ENCODE peak calls at places on chromosome 1, in nine cellular contexts. Q is mesendoderm, V is brain microvascular endothelial cell, X is ovary, G is thoracic aorta, U is right cardiac atrium, C is tibial artery, B is IMR-90, R is lower lobe of right lung. N is an unnamed sample.

GRCh38 chr1:234597894-234598293 is 12.1 kb downstream of the IRF2BP2 start:
- DNase-seq in C (no peak), U (peak; percentile 72), G (no peak), V (peak; percentile 66), X (no peak), B (peak; percentile 66), R (no peak), Q (peak; percentile 61), N (no peak)

GRCh38 chr1:3072178-3072947 is 3.4 kb downstream of the PRDM16 start:
- DNase-seq in Q (no peak), X (no peak), G (no peak), V (no peak), C (peak; percentile 84), B (no peak), U (peak; percentile 39), R (peak; percentile 28), N (no peak)

GRCh38 chr1:71157151-71157550 is 76.3 kb upstream of the ZRANB2 start:
- DNase-seq in U (no peak), B (no peak), G (no peak), X (no peak), Q (peak; percentile 39), R (no peak), C (no peak), V (no peak), N (no peak)

GRCh38 chr1:169491845-169492281 is 6.1 kb upstream of the SLC19A2 start:
- DNase-seq in B (peak; percentile 25), Q (no peak), G (no peak), U (no peak), R (no peak), V (no peak), C (no peak), X (no peak), N (peak; percentile 48)

GRCh38 chr1:202015677-202015952 is 5.2 kb downstream of the ELF3 start:
- DNase-seq in V (no peak), G (no peak), B (no peak), X (no peak), C (no peak), R (no peak), U (no peak), Q (no peak), N (no peak)

GRCh38 chr1:145956361-145956760 is 1.5 kb downstream of the LIX1L start:
- DNase-seq in V (no peak), U (no peak), B (no peak), Q (no peak), C (no peak), G (no peak), X (no peak), R (no peak), N (no peak)

GRCh38 chr1:110055493-110056283 is 14.8 kb downstream of the ALX3 start:
- DNase-seq in G (no peak), X (no peak), V (peak; percentile 67), C (no peak), B (peak; percentile 67), U (no peak), Q (no peak), R (no peak), N (no peak)

GRCh38 chr1:145977486-145978476 is 13.3 kb downstream of the POLR3GL start:
- DNase-seq in R (peak; percentile 70), C (peak; percentile 85), B (peak; percentile 85), G (peak; percentile 50), Q (peak; percentile 94), X (peak; percentile 75), V (peak; percentile 68), U (peak; percentile 86), N (peak; percentile 88)

GRCh38 chr1:196723325-196724185 is 51.1 kb upstream of the CFHR3 start:
- DNase-seq in Q (peak; percentile 88), C (no peak), B (peak; percentile 23), G (no peak), R (no peak), U (no peak), X (no peak), V (peak; percentile 47), N (no peak)

GRCh38 chr1:222288056-222288455 is 259.8 kb downstream of the HHIPL2 start:
- DNase-seq in X (no peak), G (no peak), V (no peak), C (no peak), R (no peak), U (no peak), B (peak; percentile 45), Q (peak; percentile 34), N (no peak)

GRCh38 chr1:183612407-183612806 is 22.1 kb upstream of the NCF2 start:
- DNase-seq in Q (no peak), R (no peak), X (no peak), V (no peak), B (no peak), U (no peak), C (no peak), G (no peak), N (no peak)

GRCh38 chr1:183609313-183609712 is 19.1 kb upstream of the NCF2 start:
- DNase-seq in G (peak; percentile 40), R (peak; percentile 77), Q (peak; percentile 25), V (peak; percentile 81), C (peak; percentile 82), U (peak; percentile 87), X (peak; percentile 44), B (peak; percentile 81), N (no peak)

GRCh38 chr1:183607322-183607980 is 17.2 kb upstream of the NCF2 start:
- DNase-seq in B (no peak), U (no peak), X (no peak), V (no peak), C (no peak), R (no peak), Q (no peak), G (no peak), N (no peak)

GRCh38 chr1:183611021-183611420 is 20.8 kb upstream of the NCF2 start:
- DNase-seq in B (no peak), Q (no peak), U (no peak), G (no peak), X (no peak), V (no peak), R (no peak), C (no peak), N (no peak)

GRCh38 chr1:183610053-183610452 is 19.8 kb upstream of the NCF2 start:
- DNase-seq in V (no peak), Q (no peak), R (no peak), B (no peak), U (peak; percentile 45), X (no peak), C (no peak), G (no peak), N (no peak)
- H3K27ac ChIP-seq in V (peak overlapping the region; percentile 75), Q (no peak overlapping the region), R (peak overlapping the region; percentile 54), B (peak overlapping the region; percentile 6), U (peak overlapping the region; percentile 16), X (no peak overlapping the region), C (peak overlapping the region; percentile 83), G (peak overlapping the region; percentile 77), N (peak overlapping the region; percentile 76)

DNA sequence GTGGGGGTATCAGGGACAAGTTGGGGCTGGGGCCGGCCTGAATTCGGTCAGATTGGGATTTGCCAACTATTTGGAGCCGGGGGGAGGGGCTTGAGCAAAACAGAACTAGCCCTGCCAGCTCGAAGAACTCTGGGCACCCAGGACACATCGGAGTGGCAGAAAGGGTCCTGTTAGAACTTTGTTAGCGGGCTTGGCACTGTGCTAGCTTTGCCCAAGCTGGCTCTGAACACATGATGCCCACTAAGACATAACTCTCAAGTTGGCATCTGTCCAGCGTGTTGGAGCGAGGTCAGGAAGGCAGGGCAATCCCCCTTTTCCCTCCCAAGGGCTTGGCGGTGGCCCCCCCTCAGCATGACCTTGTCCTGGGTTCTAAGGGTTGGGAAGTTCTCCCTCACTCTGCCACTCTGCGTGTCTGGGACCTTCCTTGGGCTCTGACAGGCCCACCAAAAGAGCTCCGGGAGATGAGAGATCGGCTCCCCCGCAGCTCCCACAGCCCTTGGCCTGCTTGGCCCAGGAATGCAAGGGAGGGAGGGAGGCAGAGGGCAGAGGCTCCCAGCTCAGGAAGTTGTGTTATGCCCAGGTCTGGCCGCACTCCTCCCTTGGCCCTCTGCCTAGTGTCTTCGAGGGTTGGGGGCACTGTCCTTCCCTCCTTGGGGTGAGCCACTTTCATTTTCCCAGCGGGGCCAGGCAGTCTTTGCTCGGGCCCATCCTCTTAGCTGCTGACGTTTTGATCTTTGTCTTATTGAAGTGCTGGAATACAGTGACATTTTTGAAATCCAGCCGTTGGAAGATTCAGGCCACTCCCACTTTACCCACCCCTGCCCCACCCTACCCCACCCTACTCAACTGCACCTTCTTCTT is 1.2 kb downstream of the LMNA start:
- DNase-seq in X (peak; percentile 77), R (peak; percentile 79), U (peak; percentile 85), Q (peak; percentile 81), G (peak; percentile 29), C (peak; percentile 87), V (peak; percentile 62), B (peak; percentile 65), N (no peak)
- H3K27ac ChIP-seq in X (peak overlapping the region; percentile 94), R (peak overlapping the region; percentile 99), U (peak overlapping the region; percentile 99), Q (no peak overlapping the region), G (peak overlapping the region; percentile 99), C (peak overlapping the region; percentile 99), V (peak overlapping the region; percentile 80), B (peak overlapping the region; percentile 96), N (peak overlapping the region; percentile 83)

GRCh38 chr1:67879485-67879884 is 46.2 kb upstream of the GNG12 start:
- DNase-seq in B (no peak), X (no peak), R (no peak), C (no peak), U (no peak), V (no peak), G (no peak), Q (no peak), N (no peak)
- H3K27ac ChIP-seq in B (no peak overlapping the region), X (no peak overlapping the region), R (no peak overlapping the region), C (no peak overlapping the region), U (no peak overlapping the region), V (peak overlapping the region; percentile 72), G (no peak overlapping the region), Q (no peak overlapping the region), N (no peak overlapping the region)

GRCh38 chr1:29096255-29096896 is 27.3 kb downstream of the TMEM200B start:
- DNase-seq in X (no peak), C (no peak), R (no peak), U (no peak), G (no peak), V (no peak), Q (no peak), B (no peak), N (no peak)

GRCh38 chr1:29094433-29094832 is 29.3 kb downstream of the TMEM200B start:
- DNase-seq in G (no peak), B (no peak), V (no peak), C (no peak), X (no peak), U (no peak), Q (no peak), R (no peak), N (no peak)

GRCh38 chr1:29094954-29095353 is 28.7 kb downstream of the TMEM200B start:
- DNase-seq in Q (no peak), R (no peak), B (no peak), C (no peak), G (no peak), U (no peak), X (no peak), V (no peak), N (no peak)

DNA sequence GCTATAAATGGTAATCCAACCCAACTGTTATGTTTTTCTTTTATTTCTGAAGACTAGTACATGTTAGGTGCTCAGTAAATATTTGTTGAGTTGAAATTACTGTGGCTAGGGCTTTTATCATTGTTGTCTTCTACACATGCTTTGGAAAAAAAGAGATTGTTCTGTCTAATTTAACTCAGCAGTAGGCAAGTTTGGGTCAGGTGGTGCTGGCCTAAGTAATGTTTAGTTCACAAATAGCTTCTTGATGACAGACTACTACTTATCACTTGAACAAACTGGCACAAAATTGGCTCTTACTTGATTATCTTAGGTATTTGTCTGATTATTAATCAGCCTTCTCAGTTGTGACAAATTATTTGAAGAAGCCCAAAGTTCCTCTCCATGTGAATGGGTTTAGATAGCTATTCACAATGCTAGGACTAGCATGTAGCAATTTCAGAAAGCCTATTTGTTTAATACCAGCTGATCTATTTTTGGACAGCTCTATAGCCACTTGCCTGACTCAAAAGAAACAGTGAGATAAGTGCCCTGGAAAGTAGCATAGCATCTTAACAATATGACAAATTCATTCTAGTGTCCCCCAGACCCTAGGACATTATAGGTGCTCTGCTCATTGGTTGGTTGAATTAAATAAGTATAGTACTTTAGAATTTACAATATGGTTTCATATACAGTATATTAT is 32.6 kb downstream of the TMEM200B start:
- DNase-seq in R (no peak), U (no peak), G (no peak), Q (no peak), C (no peak), X (no peak), B (no peak), V (no peak), N (no peak)
- H3K27ac ChIP-seq in R (no peak overlapping the region), U (no peak overlapping the region), G (no peak overlapping the region), Q (no peak overlapping the region), C (no peak overlapping the region), X (no peak overlapping the region), B (no peak overlapping the region), V (no peak overlapping the region), N (no peak overlapping the region)